ENCODE peak calls at places on chromosomes 4 and X, in nine cellular contexts. Z is esophagus muscularis mucosa, I is heart left ventricle, G is HCT116, D is Peyer's patch, T is lower leg skin, X is body of pancreas, R is transverse colon, W is upper lobe of left lung. P is an unnamed sample.

GRCh38 chr4:13365195-13365594 is 118.9 kb downstream of the RAB28 start:
- DNase-seq in Z (no peak), I (no peak), G (no peak), D (no peak), T (no peak), X (no peak), R (no peak), W (peak), P (no peak)

GRCh38 chrX:135191838-135192237 is 20.6 kb upstream of the CT55 start:
- DNase-seq in Z (no peak), I (no peak), G (no peak), D (no peak), T (no peak), X (no peak), R (no peak), W (no peak), P (no peak)

GRCh38 chrX:78747471-78747870 is at the start of gene LPAR4:
- DNase-seq in Z (no peak), I (peak), G (no peak), D (no peak), T (no peak), X (no peak), R (no peak), W (no peak), P (no peak)

GRCh38 chrX:140480765-140481164 is 24.1 kb downstream of the SOX3 start:
- DNase-seq in Z (no peak), I (no peak), G (no peak), D (no peak), T (no peak), X (no peak), R (no peak), W (no peak), P (no peak)

GRCh38 chrX:78708171-78708570 is 39.3 kb upstream of the LPAR4 start:
- DNase-seq in Z (no peak), I (peak), G (no peak), D (no peak), T (no peak), X (no peak), R (peak), W (no peak), P (peak)

GRCh38 chr4:36677122-36677521 is 395.7 kb downstream of the DTHD1 start:
- DNase-seq in Z (no peak), I (no peak), G (no peak), D (no peak), T (no peak), X (no peak), R (no peak), W (no peak), P (no peak)

GRCh38 chr4:87950516-87950915 is 25.0 kb upstream of the SPP1 start:
- DNase-seq in Z (no peak), I (no peak), G (no peak), D (no peak), T (no peak), X (no peak), R (no peak), W (no peak), P (no peak)

GRCh38 chr4:37827802-37828321 is 1.4 kb downstream of the PGM2 start:
- DNase-seq in Z (peak), I (no peak), G (no peak), D (no peak), T (no peak), X (no peak), R (no peak), W (no peak), P (no peak)

GRCh38 chr4:113773756-113774155 is 12.2 kb upstream of the CAMK2D start:
- DNase-seq in Z (no peak), I (no peak), G (no peak), D (no peak), T (no peak), X (no peak), R (no peak), W (no peak), P (no peak)

GRCh38 chrX:9807355-9808182 is 21.3 kb downstream of the SHROOM2 start:
- DNase-seq in Z (no peak), I (no peak), G (no peak), D (no peak), T (peak), X (no peak), R (peak), W (no peak), P (no peak)

GRCh38 chr4:110483516-110483915 is 7.6 kb downstream of the ENPEP start:
- DNase-seq in Z (no peak), I (no peak), G (no peak), D (no peak), T (no peak), X (no peak), R (no peak), W (no peak), P (no peak)

GRCh38 chr4:99790796-99791617 is 25.6 kb upstream of the DAPP1 start:
- DNase-seq in Z (no peak), I (no peak), G (no peak), D (no peak), T (no peak), X (no peak), R (no peak), W (no peak), P (no peak)

GRCh38 chrX:75911716-75912115 is 126.7 kb upstream of the MAGEE2 start:
- DNase-seq in Z (no peak), I (no peak), G (no peak), D (no peak), T (no peak), X (no peak), R (no peak), W (no peak), P (no peak)

GRCh38 chrX:10676239-10676971 is 56.0 kb upstream of the MID1 start:
- DNase-seq in Z (no peak), I (no peak), G (no peak), D (no peak), T (no peak), X (no peak), R (no peak), W (no peak), P (no peak)

GRCh38 chr4:97994765-97995465 is 148.4 kb downstream of the STPG2 start:
- DNase-seq in Z (no peak), I (no peak), G (no peak), D (no peak), T (no peak), X (no peak), R (no peak), W (no peak), P (no peak)

GRCh38 chr4:7781993-7782392 is 157.7 kb downstream of the AFAP1 start:
- DNase-seq in Z (no peak), I (no peak), G (no peak), D (no peak), T (no peak), X (no peak), R (no peak), W (no peak), P (no peak)

GRCh38 chrX:21972721-21973120 is 32.2 kb downstream of the SMS start:
- DNase-seq in Z (no peak), I (no peak), G (no peak), D (peak), T (no peak), X (no peak), R (no peak), W (no peak), P (peak)

GRCh38 chr4:40998680-40999358 is 215.5 kb downstream of the APBB2 start:
- DNase-seq in Z (no peak), I (peak), G (peak), D (peak), T (peak), X (no peak), R (peak), W (no peak), P (no peak)

GRCh38 chr4:173281420-173282333 is 52.5 kb downstream of the HMGB2 start:
- DNase-seq in Z (no peak), I (no peak), G (no peak), D (no peak), T (no peak), X (no peak), R (no peak), W (no peak), P (peak)

GRCh38 chr4:127131527-127131926 is 501.2 kb upstream of the INTU start:
- DNase-seq in Z (no peak), I (no peak), G (no peak), D (no peak), T (no peak), X (no peak), R (no peak), W (no peak), P (no peak)

GRCh38 chrX:68997911-68998310 is 167.3 kb downstream of the PJA1 start:
- DNase-seq in Z (peak), I (peak), G (no peak), D (no peak), T (no peak), X (peak), R (peak), W (peak), P (no peak)

GRCh38 chr4:174214102-174214878 is 69.2 kb downstream of the FBXO8 start:
- DNase-seq in Z (no peak), I (no peak), G (no peak), D (no peak), T (no peak), X (no peak), R (no peak), W (no peak), P (peak)

GRCh38 chr4:174749091-174749490 is 80.0 kb downstream of the GLRA3 start:
- DNase-seq in Z (no peak), I (no peak), G (no peak), D (no peak), T (no peak), X (no peak), R (no peak), W (no peak), P (no peak)

GRCh38 chr4:123398803-123399637 is 2.4 kb downstream of the SPRY1 start:
- DNase-seq in Z (no peak), I (peak), G (peak), D (peak), T (peak), X (peak), R (peak), W (peak), P (peak)

GRCh38 chrX:70042399-70043371 is 7.1 kb downstream of the AWAT2 start:
- DNase-seq in Z (no peak), I (no peak), G (peak), D (no peak), T (no peak), X (no peak), R (no peak), W (peak), P (peak)

DNA sequence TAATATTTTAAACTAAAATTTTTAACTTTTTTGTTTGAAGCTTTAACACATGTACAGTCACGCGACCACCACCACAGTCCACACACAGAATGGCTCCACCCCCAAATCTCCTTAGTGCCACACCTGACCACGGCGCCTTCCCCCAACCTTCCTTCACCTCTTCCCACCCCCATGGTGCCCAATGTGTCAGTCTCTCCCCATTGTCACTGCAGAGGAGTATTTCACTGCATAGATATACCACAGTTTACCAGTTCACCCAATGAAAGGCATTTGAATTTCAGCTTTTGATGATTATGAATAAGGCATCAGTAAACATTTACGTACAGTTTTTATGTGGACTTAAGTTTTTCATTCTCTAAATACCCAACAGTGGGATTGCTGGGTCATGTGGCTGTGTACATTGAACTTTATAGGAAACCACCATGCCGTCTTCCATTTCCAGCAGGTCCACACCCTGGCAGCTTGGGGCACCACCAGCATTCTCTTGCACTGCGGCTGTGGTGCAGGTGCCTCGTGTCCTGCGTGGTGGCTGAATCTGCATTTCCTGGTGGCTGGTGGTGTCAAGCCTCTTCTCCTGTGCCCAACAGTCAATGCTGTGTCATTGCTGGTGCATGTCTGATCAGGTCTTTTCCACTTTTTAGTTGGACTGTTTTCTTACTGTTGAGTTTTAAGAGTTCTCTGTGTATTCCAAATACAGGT is 49.0 kb downstream of the CPLX1 start:
- DNase-seq in Z (no peak), I (no peak), G (no peak), D (no peak), T (no peak), X (no peak), R (no peak), W (no peak), P (no peak)
- TF ChIP-seq POLR2A in Z (no peak), I (no peak), G (no peak), D (no peak), T (no peak), X (no peak), R (no peak), W (no peak), P (no peak)

GRCh38 chr4:153618831-153619230 is 65.2 kb upstream of the TLR2 start:
- DNase-seq in Z (no peak), I (no peak), G (no peak), D (no peak), T (no peak), X (no peak), R (no peak), W (no peak), P (no peak)

GRCh38 chr4:153622778-153623240 is 61.3 kb upstream of the TLR2 start:
- DNase-seq in Z (no peak), I (no peak), G (no peak), D (no peak), T (no peak), X (no peak), R (no peak), W (no peak), P (no peak)

GRCh38 chr4:153622093-153622492 is 62.0 kb upstream of the TLR2 start:
- DNase-seq in Z (no peak), I (no peak), G (no peak), D (no peak), T (no peak), X (no peak), R (no peak), W (no peak), P (no peak)

GRCh38 chr4:153620352-153620751 is 63.7 kb upstream of the TLR2 start:
- DNase-seq in Z (no peak), I (no peak), G (no peak), D (no peak), T (no peak), X (no peak), R (no peak), W (no peak), P (no peak)

DNA sequence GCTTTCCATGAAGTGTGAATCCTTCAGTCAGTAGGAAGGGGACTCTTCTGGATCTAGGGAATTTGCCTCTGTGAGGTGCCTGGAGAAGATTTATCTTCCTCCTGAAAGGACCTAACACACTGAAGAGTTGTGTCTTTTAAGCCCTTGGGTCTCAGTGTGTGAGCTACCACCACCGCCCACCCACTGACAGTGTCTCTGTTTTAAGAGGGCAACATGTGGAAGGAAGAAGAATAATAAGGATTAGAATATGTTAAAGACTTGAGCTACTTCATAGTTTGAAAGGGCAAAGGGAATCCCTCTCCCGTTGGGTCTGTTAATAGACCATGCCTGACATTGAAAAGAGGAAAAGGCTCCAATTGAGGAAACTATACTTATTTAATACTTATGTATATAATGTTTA is 64.3 kb upstream of the TLR2 start:
- DNase-seq in Z (no peak), I (no peak), G (no peak), D (no peak), T (no peak), X (no peak), R (no peak), W (no peak), P (no peak)
- TF ChIP-seq POLR2A in Z (no peak), I (no peak), G (no peak), D (no peak), T (no peak), X (no peak), R (no peak), W (no peak), P (no peak)

GRCh38 chr4:10079951-10080873 is 36.4 kb downstream of the WDR1 start:
- DNase-seq in Z (no peak), I (no peak), G (no peak), D (peak), T (no peak), X (peak), R (no peak), W (peak), P (no peak)
- TF ChIP-seq POLR2A in Z (no peak), I (no peak), G (no peak), D (no peak), T (no peak), X (no peak), R (no peak), W (no peak), P (no peak)

GRCh38 chrX:48957477-48957826 is at the start of gene OTUD5:
- DNase-seq in Z (no peak), I (peak), G (no peak), D (no peak), T (no peak), X (no peak), R (no peak), W (peak), P (no peak)

GRCh38 chrX:48960291-48960690 is 2.9 kb upstream of the OTUD5 start:
- DNase-seq in Z (no peak), I (no peak), G (no peak), D (peak), T (no peak), X (no peak), R (peak), W (no peak), P (no peak)

GRCh38 chrX:48958635-48959094 is 1.3 kb upstream of the OTUD5 start:
- DNase-seq in Z (peak), I (no peak), G (no peak), D (peak), T (peak), X (peak), R (peak), W (no peak), P (peak)

GRCh38 chrX:48957827-48958634 is 624 bp upstream of the OTUD5 start:
- DNase-seq in Z (peak), I (peak), G (peak), D (peak), T (peak), X (peak), R (peak), W (peak), P (peak)

DNA sequence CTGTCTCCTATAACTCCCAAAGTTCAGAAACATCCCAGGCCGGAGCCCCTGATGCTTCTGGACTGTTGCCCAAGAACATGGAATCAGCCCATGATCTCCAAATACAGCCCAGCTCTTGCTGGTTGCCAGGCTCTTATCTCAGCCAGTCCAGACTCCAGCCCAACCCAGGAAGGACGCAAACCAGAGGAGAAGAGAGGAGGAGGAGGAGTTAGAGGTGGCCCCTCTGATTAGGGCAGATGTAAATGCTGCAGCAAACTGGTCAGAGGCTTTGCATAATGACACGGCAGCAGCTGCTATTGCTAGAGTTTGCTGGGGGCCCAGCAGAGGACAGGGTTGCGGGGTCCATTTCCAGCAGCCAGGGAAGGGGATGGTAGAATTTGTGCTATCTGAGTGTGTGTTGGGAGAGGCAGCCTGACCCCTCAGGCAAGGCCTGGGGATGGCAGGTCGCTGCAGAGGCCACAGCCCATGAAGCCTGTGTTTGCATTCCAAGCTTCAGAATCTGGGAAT is 4.2 kb upstream of the OTUD5 start:
- DNase-seq in Z (no peak), I (peak), G (no peak), D (peak), T (no peak), X (no peak), R (peak), W (no peak), P (peak)
- TF ChIP-seq POLR2A in Z (no peak), I (no peak), G (no peak), D (no peak), T (no peak), X (no peak), R (no peak), W (no peak), P (peak)

GRCh38 chrX:1419545-1420355 is 27.8 kb upstream of the SLC25A6 start:
- DNase-seq in Z (no peak), I (no peak), G (no peak), D (peak), T (no peak), X (no peak), R (no peak), W (no peak), P (no peak)

GRCh38 chrX:1416327-1416784 is 24.4 kb upstream of the SLC25A6 start:
- DNase-seq in Z (no peak), I (no peak), G (no peak), D (peak), T (no peak), X (no peak), R (no peak), W (no peak), P (no peak)

GRCh38 chrX:1418901-1419544 is 27.1 kb upstream of the SLC25A6 start:
- DNase-seq in Z (no peak), I (no peak), G (no peak), D (peak), T (no peak), X (no peak), R (no peak), W (no peak), P (no peak)

GRCh38 chrX:1416965-1417760 is 25.2 kb upstream of the SLC25A6 start:
- DNase-seq in Z (no peak), I (no peak), G (no peak), D (peak), T (no peak), X (no peak), R (no peak), W (no peak), P (no peak)

DNA sequence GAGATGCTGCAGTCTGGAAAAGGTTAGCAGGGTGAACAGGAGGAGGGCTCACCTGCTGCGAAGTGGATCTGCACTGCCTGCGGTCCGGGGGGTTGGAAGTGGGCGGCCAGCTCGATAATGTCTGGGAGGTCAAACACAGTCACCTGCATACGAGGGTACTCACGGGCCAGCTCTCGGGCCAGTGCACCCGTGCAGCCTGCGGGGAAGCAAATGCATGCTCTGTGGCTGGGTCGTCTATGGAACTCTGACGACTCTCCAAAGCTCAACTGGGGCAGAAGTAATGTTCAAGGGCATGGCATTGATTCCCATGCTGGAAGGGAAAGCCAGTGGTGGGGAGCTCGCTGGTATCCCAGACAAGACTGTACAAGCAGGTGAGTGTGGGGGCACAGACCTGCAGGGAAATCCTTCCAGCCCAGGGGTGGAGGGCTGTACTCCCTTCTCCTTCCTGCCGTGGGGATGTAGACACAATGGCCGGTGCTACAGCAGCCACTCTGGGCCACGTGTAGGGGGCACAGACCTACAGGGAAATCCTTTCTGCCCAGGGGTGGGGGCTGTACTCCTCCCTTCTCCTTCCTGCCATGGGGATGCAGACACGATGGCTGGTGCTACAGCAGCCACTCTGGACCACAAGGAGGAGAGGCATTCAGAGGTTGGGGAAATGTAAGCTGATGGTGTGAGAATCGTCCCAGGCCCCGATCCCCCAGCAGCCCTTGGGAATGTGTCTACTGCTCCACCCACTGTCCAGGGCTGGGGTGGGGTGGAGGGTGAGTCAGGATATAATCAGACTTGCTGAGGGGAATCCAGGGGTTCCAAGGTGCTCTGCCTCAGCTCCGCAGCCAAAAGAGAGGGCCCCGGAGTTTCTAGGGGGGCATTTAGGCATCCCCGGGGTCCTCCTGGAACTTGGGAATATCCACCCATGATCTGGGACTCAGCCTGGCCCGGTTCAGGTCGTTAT is 26.3 kb upstream of the SLC25A6 start:
- DNase-seq in Z (no peak), I (no peak), G (no peak), D (peak), T (no peak), X (no peak), R (no peak), W (no peak), P (no peak)
- TF ChIP-seq POLR2A in Z (no peak), I (no peak), G (no peak), D (no peak), T (no peak), X (no peak), R (no peak), W (no peak), P (no peak)

P was measured in erythroblast.